ENCODE peak calls at places on chromosomes 3 and 15, in five cellular contexts. X is T-cell; F is iris pigment epithelial cell; J is SK-MEL-5; I is activated CD8-positive, alpha-beta memory T cell treated with anti-CD3 and anti-CD28 coated beads for 48 hours. P is an unnamed sample.

GRCh38 chr3:155232605-155233004 is 60.9 kb downstream of the STRIT1 start:
- DNase-seq in X (no peak), F (peak; percentile 93), J (no peak), I (no peak), P (no peak)

GRCh38 chr3:183664913-183665381 is 29.5 kb downstream of the KLHL24 start:
- DNase-seq in X (no peak), F (peak; percentile 93), J (peak; percentile 95), I (no peak), P (no peak)

GRCh38 chr3:156052115-156052514 is 68.3 kb upstream of the KCNAB1 start:
- DNase-seq in X (no peak), F (no peak), J (no peak), I (no peak), P (no peak)

GRCh38 chr15:74977599-74977998 is 17.8 kb upstream of the SCAMP5 start:
- DNase-seq in X (no peak), F (peak; percentile 34), J (no peak), I (no peak), P (no peak)

GRCh38 chr3:31957106-31957505 is 24.0 kb downstream of the OSBPL10 start:
- DNase-seq in X (no peak), F (no peak), J (no peak), I (no peak), P (no peak)

GRCh38 chr3:63670544-63670943 is 18.1 kb downstream of the SNTN start:
- DNase-seq in X (no peak), F (no peak), J (no peak), I (no peak), P (no peak)

GRCh38 chr3:124761250-124761796 is 31.1 kb downstream of the UMPS start:
- DNase-seq in X (peak; percentile 70), F (peak; percentile 92), J (peak; percentile 84), I (peak; percentile 57), P (peak; percentile 84)

GRCh38 chr15:92843819-92844218 is 56.3 kb upstream of the CHD2 start:
- DNase-seq in X (no peak), F (no peak), J (no peak), I (no peak), P (no peak)

GRCh38 chr3:108036984-108037741 is 53.7 kb downstream of the CD47 start:
- DNase-seq in X (no peak), F (peak; percentile 54), J (no peak), I (no peak), P (no peak)